ENCODE peak calls at places on chromosomes 16 and 17, in four cellular contexts. G is cardiac fibroblast, D is gastrocnemius medialis, I is B cell. C is an unnamed sample.

GRCh38 chr17:28244446-28244845 is 74.6 kb upstream of the TMEM97 start:
- DNase-seq in G (no peak), D (no peak), I (no peak), C (no peak)

GRCh38 chr17:76022285-76022684 is 4.8 kb downstream of the EVPL start:
- DNase-seq in G (no peak), D (no peak), I (no peak), C (no peak)

GRCh38 chr17:250487-251300 is 69.2 kb upstream of the DOC2B start:
- DNase-seq in G (no peak), D (peak), I (no peak), C (no peak)

GRCh38 chr17:82596316-82596715 is 51.9 kb downstream of the WDR45B start:
- DNase-seq in G (no peak), D (no peak), I (no peak), C (no peak)

GRCh38 chr17:76868669-76869208 is 535 bp downstream of the MGAT5B start:
- DNase-seq in G (no peak), D (no peak), I (no peak), C (no peak)

GRCh38 chr17:14305785-14306496 is 5.1 kb downstream of the HS3ST3B1 start:
- DNase-seq in G (no peak), D (no peak), I (no peak), C (no peak)

GRCh38 chr16:80058236-80058635 is 457.7 kb upstream of the MAF start:
- DNase-seq in G (peak), D (peak), I (no peak), C (peak)

GRCh38 chr17:2107506-2107905 is 52.6 kb downstream of the HIC1 start:
- DNase-seq in G (no peak), D (no peak), I (no peak), C (no peak)

GRCh38 chr17:29154516-29155234 is 25.5 kb downstream of the MYO18A start:
- DNase-seq in G (no peak), D (no peak), I (no peak), C (no peak)

GRCh38 chr17:48181653-48182052 is 74.1 kb downstream of the SNX11 start:
- DNase-seq in G (peak), D (no peak), I (no peak), C (peak)

GRCh38 chr17:2058521-2059124 is 3.7 kb downstream of the HIC1 start:
- DNase-seq in G (peak), D (peak), I (peak), C (peak)

GRCh38 chr17:13078591-13078990 is 60.8 kb upstream of the ELAC2 start:
- DNase-seq in G (no peak), D (no peak), I (no peak), C (no peak)

GRCh38 chr17:27293359-27293897 is 486 bp upstream of the WSB1 start:
- DNase-seq in G (no peak), D (peak), I (no peak), C (no peak)

GRCh38 chr17:59684967-59685366 is 22.3 kb downstream of the PTRH2 start:
- DNase-seq in G (no peak), D (no peak), I (no peak), C (no peak)

GRCh38 chr16:30063893-30064745 is 1.4 kb upstream of the ALDOA start:
- DNase-seq in G (peak), D (peak), I (peak), C (peak)
- TF ChIP-seq CTCF in G (peak), D (peak), I (peak), C (no peak)

GRCh38 chr16:23452572-23453337 is at the start of gene COG7:
- DNase-seq in G (peak), D (peak), I (peak), C (peak)
- TF ChIP-seq CTCF in G (no peak), D (no peak), I (no peak), C (no peak)

GRCh38 chr16:85634747-85635544 is 21.8 kb downstream of the GSE1 start:
- DNase-seq in G (no peak), D (no peak), I (no peak), C (no peak)
- TF ChIP-seq CTCF in G (no peak), D (no peak), I (no peak), C (no peak)

GRCh38 chr16:4957720-4958509 is at the start of gene SEC14L5:
- DNase-seq in G (peak), D (peak), I (peak), C (peak)
- TF ChIP-seq CTCF in G (no peak), D (no peak), I (no peak), C (no peak)

DNA sequence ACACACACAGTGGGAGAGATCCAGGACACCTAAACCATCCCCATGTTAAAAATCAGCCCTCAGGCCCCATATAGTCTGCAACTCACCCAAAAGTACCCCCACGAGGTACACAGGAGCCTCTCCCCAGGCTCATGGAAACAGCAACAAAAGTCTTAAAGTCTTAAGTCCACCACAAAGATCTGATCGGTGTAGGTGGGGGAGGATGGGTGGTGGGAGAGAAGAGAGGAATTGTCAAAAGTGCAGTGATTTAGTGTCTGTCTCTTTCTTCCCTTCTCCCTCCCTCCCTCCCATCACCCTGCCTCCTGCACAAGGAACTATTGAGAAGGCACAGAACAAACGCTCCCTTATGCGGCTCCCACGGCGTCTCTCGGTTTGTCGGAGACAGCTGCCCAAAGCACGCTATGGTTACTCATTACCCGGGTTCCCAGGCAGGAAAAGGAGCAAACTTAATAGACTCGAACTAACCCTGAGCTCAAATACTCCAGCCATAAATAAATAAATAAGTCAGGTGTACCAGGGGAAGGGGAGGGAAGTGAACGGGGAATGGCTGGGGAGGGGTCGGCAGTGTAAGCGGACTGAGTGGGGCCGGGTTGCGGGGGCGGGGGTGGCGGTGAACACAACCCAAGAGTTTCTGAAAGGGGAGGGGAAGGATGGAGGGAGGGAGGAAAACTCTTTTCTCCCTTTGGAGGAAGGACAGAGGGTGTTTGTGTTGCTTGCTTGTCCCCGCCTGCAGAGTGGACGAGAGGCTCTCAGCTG is 477.4 kb downstream of the SLC39A11 start:
- DNase-seq in G (peak), D (no peak), I (no peak), C (peak)
- TF ChIP-seq CTCF in G (no peak), D (no peak), I (no peak), C (no peak)

GRCh38 chr17:46046957-46047356 is 47.9 kb downstream of the STH start:
- DNase-seq in G (peak), D (no peak), I (no peak), C (peak)
- TF ChIP-seq CTCF in G (no peak), D (no peak), I (no peak), C (no peak)